ENCODE peak calls at places on chromosome 22, in four cellular contexts. U, I, O and F are unnamed samples.

GRCh38 chr22:49767355-49768062 is 60.2 kb downstream of the BRD1 start:
- DNase-seq in O (peak), U (peak), I (peak), F (peak)

GRCh38 chr22:42830161-42830560 is 26.9 kb downstream of the ARFGAP3 start:
- DNase-seq in I (no peak), U (no peak), O (no peak), F (no peak)

GRCh38 chr22:29820941-29821789 is 16.9 kb downstream of the ASCC2 start:
- DNase-seq in U (peak), I (peak), O (peak), F (no peak)

GRCh38 chr22:21102659-21103267 is 57.0 kb downstream of the LRRC74B start:
- DNase-seq in I (peak), O (peak), U (peak), F (peak)

GRCh38 chr22:19466126-19466716 is 12.8 kb downstream of the UFD1 start:
- DNase-seq in U (no peak), O (no peak), I (no peak), F (no peak)

GRCh38 chr22:43820671-43821305 is 8.7 kb upstream of the EFCAB6 start:
- DNase-seq in I (no peak), O (no peak), U (no peak), F (no peak)

GRCh38 chr22:36924151-36924698 is 10.8 kb downstream of the CSF2RB start:
- DNase-seq in I (no peak), O (no peak), U (no peak), F (no peak)

GRCh38 chr22:36871669-36872081 is 10.9 kb downstream of the NCF4 start:
- DNase-seq in U (no peak), I (no peak), O (peak), F (no peak)

GRCh38 chr22:41846268-41847002 is 13.5 kb downstream of the SREBF2 start:
- DNase-seq in U (peak), I (no peak), O (no peak), F (no peak)

GRCh38 chr22:31082606-31083376 is 1.7 kb downstream of the SMTN start:
- DNase-seq in O (peak), U (peak), I (peak), F (no peak)

GRCh38 chr22:27212081-27212480 is 554.7 kb downstream of the MIAT start:
- DNase-seq in I (no peak), O (no peak), U (no peak), F (no peak)

GRCh38 chr22:26849575-26849974 is 192.2 kb downstream of the MIAT start:
- DNase-seq in U (no peak), O (no peak), I (no peak), F (no peak)

GRCh38 chr22:30015229-30015797 is 65.0 kb upstream of the HORMAD2 start:
- DNase-seq in O (no peak), I (no peak), U (no peak), F (no peak)

GRCh38 chr22:41922336-41922735 is 4.3 kb downstream of the TNFRSF13C start:
- DNase-seq in I (no peak), U (no peak), O (no peak), F (no peak)

GRCh38 chr22:46229701-46230100 is 20.4 kb downstream of the CDPF1 start:
- DNase-seq in O (no peak), U (no peak), I (no peak), F (no peak)

GRCh38 chr22:46237453-46238158 is 12.5 kb downstream of the CDPF1 start:
- DNase-seq in I (no peak), U (no peak), O (no peak), F (no peak)

GRCh38 chr22:46234851-46235437 is 15.1 kb downstream of the CDPF1 start:
- DNase-seq in U (peak), O (no peak), I (no peak), F (no peak)

GRCh38 chr22:46230262-46230901 is 19.7 kb downstream of the CDPF1 start:
- DNase-seq in O (no peak), U (no peak), I (no peak), F (no peak)

DNA sequence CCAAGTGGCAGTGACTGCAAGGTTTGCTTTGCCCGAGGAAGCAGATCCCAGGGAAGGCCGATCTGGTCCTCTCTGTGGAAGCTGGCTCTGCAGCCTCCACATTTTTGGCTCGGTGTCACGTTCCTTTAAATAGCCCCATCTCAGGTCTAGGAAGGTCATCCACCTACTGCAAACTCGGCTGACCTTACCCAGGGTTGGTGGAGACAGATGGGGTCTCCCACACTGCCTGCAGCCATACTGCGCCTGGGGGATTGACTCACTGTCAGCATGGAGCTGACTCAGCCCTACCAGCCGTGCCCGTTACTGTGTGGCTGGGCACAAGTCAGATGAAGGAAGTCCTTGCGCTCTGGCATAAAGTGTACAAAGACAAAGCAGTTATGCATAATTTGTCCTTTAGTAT is 16.9 kb downstream of the CDPF1 start:
- DNase-seq in I (no peak), O (no peak), U (no peak), F (peak)
- TF ChIP-seq SIN3A in I (no peak), O (no peak), U (no peak), F (no peak)

DNA sequence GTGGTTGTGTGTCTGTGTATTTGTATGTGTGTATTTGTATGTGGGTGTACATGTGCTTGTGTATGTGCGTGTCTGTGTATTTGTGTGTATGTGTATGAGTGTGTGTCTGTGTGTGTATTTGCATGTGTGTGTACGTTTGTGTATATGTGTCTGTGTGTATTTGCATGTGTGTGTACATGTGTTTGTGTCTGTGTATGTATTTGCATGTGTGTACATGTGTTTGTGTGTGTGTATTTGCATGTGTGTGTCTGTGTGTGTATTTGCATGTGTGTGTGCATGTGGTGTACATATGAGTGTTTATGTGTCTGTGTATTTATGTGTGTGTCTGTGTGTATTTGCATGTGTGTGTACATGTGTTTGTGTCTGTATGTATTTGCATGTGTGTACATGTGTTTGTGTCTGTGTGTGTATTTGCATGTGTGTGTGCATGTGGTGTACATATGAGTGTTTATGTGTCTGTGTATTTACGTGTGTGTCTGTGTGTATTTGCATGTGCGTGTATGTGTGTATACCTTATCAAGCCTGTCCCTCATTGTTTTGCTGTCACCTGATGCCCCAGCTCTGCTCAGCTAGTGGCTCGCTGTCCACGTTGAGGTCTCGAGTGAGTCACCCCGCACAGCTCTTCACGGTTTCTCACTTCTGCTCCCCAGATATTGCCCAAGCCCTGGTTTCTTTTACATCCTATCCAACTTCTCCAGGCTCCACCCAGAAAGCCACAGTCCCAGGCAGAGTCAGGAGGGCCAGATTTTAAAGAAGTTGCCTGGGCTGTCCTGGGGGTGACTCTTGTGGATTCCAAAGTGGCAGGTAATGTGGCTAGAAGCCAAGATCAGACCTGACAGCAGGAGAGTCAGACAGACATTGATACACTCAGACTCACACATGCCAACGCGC is 15.1 kb downstream of the MB start:
- DNase-seq in I (no peak), O (no peak), U (no peak), F (no peak)
- TF ChIP-seq TCF7L2 in I (no peak), O (no peak), U (no peak), F (no peak)

GRCh38 chr22:25448435-25449051 is 115.9 kb upstream of the GRK3 start:
- DNase-seq in I (no peak), O (no peak), U (peak), F (no peak)

GRCh38 chr22:25447067-25447688 is 117.3 kb upstream of the GRK3 start:
- DNase-seq in U (peak), O (no peak), I (peak), F (no peak)

GRCh38 chr22:25449781-25450317 is 114.6 kb upstream of the GRK3 start:
- DNase-seq in U (no peak), O (no peak), I (no peak), F (no peak)

GRCh38 chr22:25451480-25452114 is 112.9 kb upstream of the GRK3 start:
- DNase-seq in O (no peak), U (no peak), I (no peak), F (no peak)

DNA sequence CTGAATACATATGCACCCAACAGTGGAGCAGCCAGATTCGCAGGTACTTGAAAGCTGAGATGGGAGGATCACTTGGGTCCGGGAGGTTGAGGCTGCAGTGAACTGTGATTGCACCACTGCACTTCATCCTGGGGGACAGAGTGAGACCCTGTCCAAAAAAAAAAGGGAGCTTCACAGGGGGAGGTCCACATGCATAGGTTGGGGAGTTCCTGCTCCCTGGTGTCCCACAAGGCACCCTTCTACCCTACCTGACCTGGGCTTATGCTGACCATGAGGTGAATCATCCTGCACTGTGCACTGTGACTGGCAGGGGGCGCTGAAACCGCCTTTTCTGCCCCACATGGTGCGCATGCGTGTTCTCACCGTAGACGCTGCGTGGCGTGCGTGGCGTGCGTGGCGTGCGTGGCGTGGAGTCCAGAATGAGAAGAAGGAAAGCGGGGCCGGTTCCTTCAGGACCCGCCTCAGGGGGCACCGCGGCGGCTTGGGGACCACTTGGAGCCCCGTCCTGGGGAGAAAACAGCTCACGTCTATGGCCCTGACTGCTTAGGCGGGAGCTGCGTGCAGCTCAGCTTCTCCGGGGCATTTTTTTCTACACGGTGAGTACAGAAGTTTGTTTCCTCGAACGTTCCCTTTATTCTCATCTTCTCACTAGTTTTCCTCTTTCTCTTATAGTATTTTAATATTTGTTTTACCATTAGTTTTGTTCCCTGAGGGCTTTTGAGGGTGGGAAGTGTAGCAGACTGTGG is 116.6 kb upstream of the GRK3 start:
- DNase-seq in U (peak), I (peak), O (peak), F (peak)
- TF ChIP-seq REST in U (no peak), I (no peak), O (no peak), F (no peak)

GRCh38 chr22:45757068-45757467 is 85.4 kb downstream of the ATXN10 start:
- DNase-seq in O (no peak), U (no peak), I (no peak), F (no peak)
- TF ChIP-seq SIN3A in O (no peak), U (no peak), I (no peak), F (no peak)

DNA sequence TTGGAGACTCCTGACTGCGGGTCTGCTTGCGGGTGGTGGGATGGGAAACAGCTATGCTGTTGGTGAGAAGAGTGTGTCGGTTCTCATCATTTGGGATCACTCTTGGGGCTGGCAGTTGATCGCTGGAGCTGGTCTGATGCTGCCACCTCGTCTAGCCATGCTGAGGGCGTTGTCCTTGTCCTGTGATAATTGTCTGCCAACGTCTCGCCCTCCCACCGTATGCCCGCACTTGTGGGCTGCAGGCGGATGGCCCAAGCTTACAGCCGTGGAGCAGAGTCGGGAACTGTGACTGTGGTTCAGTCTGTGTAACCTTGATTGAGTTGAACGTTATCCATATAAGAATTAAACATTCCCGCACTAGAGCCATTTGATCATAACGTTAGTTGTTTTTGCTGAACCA is 204.4 kb downstream of the TBC1D22A start:
- DNase-seq in O (no peak), I (no peak), U (no peak), F (no peak)
- TF ChIP-seq TCF7L2 in O (no peak), I (no peak), U (no peak), F (no peak)

GRCh38 chr22:18077639-18078328 is at the start of gene PEX26:
- DNase-seq in O (peak), I (peak), U (peak), F (peak)
- TF ChIP-seq REST in O (no peak), I (no peak), U (no peak), F (no peak)

GRCh38 chr22:44827666-44828065 is 75.3 kb downstream of the ARHGAP8 start:
- DNase-seq in I (no peak), O (no peak), U (no peak), F (no peak)
- TF ChIP-seq SIN3A in I (no peak), O (no peak), U (no peak), F (no peak)